ENCODE peak calls at places on chromosomes 2 and 18, in five cellular contexts. Q is GM12878, I is tibial artery, W is cardiac fibroblast, X is foreskin fibroblast. J is an unnamed sample.

GRCh38 chr2:200032895-200033294 is 77.5 kb downstream of the MAIP1 start:
- DNase-seq in W (no peak), I (no peak), Q (no peak), X (no peak), J (no peak)

GRCh38 chr2:199273043-199273647 is 184.6 kb downstream of the SATB2 start:
- DNase-seq in W (peak; percentile 65), X (peak; percentile 88), Q (no peak), I (no peak), J (peak; percentile 49)

GRCh38 chr2:68569604-68570003 is 73.8 kb upstream of the PROKR1 start:
- DNase-seq in X (no peak), W (peak; percentile 61), I (no peak), Q (no peak), J (no peak)

GRCh38 chr18:13680612-13681011 is 45.7 kb downstream of the FAM210A start:
- DNase-seq in X (no peak), W (no peak), I (no peak), Q (no peak), J (no peak)

GRCh38 chr2:235766206-235766794 is 272.5 kb downstream of the AGAP1 start:
- DNase-seq in W (peak; percentile 89), X (peak; percentile 54), I (peak; percentile 67), Q (no peak), J (peak; percentile 79)

GRCh38 chr18:31203086-31203793 is 40.6 kb upstream of the DSC1 start:
- DNase-seq in X (no peak), W (no peak), I (no peak), Q (no peak), J (no peak)

GRCh38 chr2:196514641-196515040 is 124.9 kb upstream of the CCDC150 start:
- DNase-seq in X (no peak), I (no peak), Q (no peak), W (no peak), J (no peak)

GRCh38 chr18:45517181-45517741 is 98.0 kb upstream of the SLC14A2 start:
- DNase-seq in W (no peak), X (no peak), Q (no peak), I (peak; percentile 88), J (peak; percentile 96)

GRCh38 chr2:203583696-203584095 is 48.6 kb upstream of the RAPH1 start:
- DNase-seq in W (peak; percentile 86), I (no peak), Q (peak; percentile 61), X (peak; percentile 79), J (no peak)

GRCh38 chr2:25539141-25539540 is 134.2 kb downstream of the DTNB start:
- DNase-seq in W (no peak), I (no peak), Q (no peak), X (no peak), J (peak; percentile 75)

GRCh38 chr2:43100883-43101662 is 125.3 kb downstream of the ZFP36L2 start:
- DNase-seq in X (no peak), Q (no peak), W (peak; percentile 63), I (peak; percentile 85), J (no peak)

GRCh38 chr2:163600801-163601200 is 135.0 kb downstream of the FIGN start:
- DNase-seq in W (no peak), I (no peak), X (no peak), Q (no peak), J (no peak)

GRCh38 chr2:166365803-166366420 is 9.8 kb downstream of the SCN9A start:
- DNase-seq in Q (no peak), I (no peak), W (no peak), X (no peak), J (peak; percentile 28)
- TF ChIP-seq CTCF in Q (no peak), I (no peak), W (no peak), X (no peak), J (no peak)

GRCh38 chr2:159894145-159894838 is 96.3 kb upstream of the CD302 start:
- DNase-seq in I (no peak), X (no peak), Q (no peak), W (no peak), J (no peak)
- H3K4me3 ChIP-seq in I (no peak overlapping the region), X (no peak overlapping the region), Q (no peak overlapping the region), W (no peak overlapping the region), J (no peak overlapping the region)

GRCh38 chr2:113281920-113282746 is 3.4 kb upstream of the PAX8 start:
- DNase-seq in Q (no peak), X (no peak), I (no peak), W (no peak), J (peak; percentile 92)

GRCh38 chr2:113285816-113286215 is 7.1 kb upstream of the PAX8 start:
- DNase-seq in W (no peak), Q (no peak), X (no peak), I (no peak), J (no peak)

GRCh38 chr2:113283704-113284284 is 5.1 kb upstream of the PAX8 start:
- DNase-seq in I (peak; percentile 90), Q (no peak), W (peak; percentile 91), X (peak; percentile 92), J (peak; percentile 92)

GRCh38 chr2:113284481-113284880 is 5.8 kb upstream of the PAX8 start:
- DNase-seq in W (peak; percentile 45), X (no peak), I (no peak), Q (no peak), J (no peak)

GRCh38 chr2:113282747-113283533 is 4.2 kb upstream of the PAX8 start:
- DNase-seq in I (peak; percentile 86), Q (no peak), X (no peak), W (peak; percentile 17), J (no peak)
- TF ChIP-seq CTCF in I (peak; percentile 37), Q (no peak), X (no peak), W (no peak), J (peak; percentile 32)

GRCh38 chr2:233820766-233821105 is 33.6 kb downstream of the HJURP start:
- DNase-seq in I (peak; percentile 54), W (no peak), Q (no peak), X (no peak), J (no peak)

GRCh38 chr2:233818639-233819621 is 35.4 kb downstream of the HJURP start:
- DNase-seq in Q (no peak), X (no peak), I (peak; percentile 40), W (no peak), J (no peak)

GRCh38 chr2:233821196-233821595 is 33.1 kb downstream of the HJURP start:
- DNase-seq in W (no peak), I (peak; percentile 19), X (no peak), Q (no peak), J (no peak)

GRCh38 chr2:233821709-233822100 is 32.6 kb downstream of the HJURP start:
- DNase-seq in Q (no peak), X (no peak), I (peak; percentile 41), W (no peak), J (no peak)

DNA sequence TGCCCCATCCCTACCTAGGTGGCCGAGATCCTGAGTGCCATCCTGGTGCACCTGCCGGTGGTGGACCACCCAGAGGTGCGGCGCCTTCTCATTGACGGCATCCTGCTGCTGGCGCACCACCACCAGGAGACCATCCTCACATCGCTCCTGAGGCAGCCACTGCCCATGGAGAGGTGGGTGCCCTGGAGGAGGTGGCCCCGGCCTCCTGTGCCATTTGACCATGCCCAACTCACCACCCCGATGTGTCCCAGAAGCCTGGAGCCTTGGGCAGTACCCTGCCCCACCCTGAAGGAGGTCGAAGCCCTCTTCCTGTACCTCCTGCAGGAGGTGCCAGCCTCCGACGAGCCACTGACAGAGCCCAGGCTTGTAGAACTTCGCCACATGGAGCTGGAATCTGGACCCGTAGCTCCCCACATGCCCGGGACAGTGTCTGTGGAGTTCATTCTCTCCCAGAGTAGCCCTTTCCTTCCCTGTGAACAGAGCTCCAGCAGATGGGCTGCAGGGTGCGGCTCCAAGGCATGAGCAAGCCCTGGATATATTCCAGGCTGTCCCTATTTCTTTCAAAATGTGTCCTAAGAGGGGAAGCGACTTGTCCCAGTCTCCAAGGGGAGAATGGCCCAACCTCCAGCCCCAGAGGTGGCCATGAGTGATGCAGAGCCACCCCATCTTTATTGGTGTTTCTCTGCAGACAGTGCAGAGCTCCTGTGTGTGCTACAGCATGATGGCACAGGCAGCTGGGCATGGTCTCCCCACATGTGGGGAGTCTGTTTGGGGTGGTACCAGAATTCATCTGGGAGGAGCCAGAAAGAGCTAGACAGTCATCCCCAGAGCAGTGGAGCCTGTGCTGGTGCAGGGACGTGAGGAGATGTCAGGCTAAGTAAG is 34.2 kb downstream of the HJURP start:
- DNase-seq in X (no peak), W (no peak), I (peak; percentile 39), Q (no peak), J (no peak)
- H3K4me3 ChIP-seq in X (no peak overlapping the region), W (no peak overlapping the region), I (no peak overlapping the region), Q (no peak overlapping the region), J (no peak overlapping the region)

GRCh38 chr18:3690682-3691066 is 240.7 kb downstream of the TGIF1 start:
- DNase-seq in Q (no peak), W (no peak), X (no peak), I (no peak), J (no peak)

GRCh38 chr18:3689091-3689490 is 239.1 kb downstream of the TGIF1 start:
- DNase-seq in X (no peak), I (no peak), W (no peak), Q (no peak), J (no peak)

GRCh38 chr18:3688682-3689081 is 238.7 kb downstream of the TGIF1 start:
- DNase-seq in Q (no peak), I (no peak), W (peak; percentile 87), X (peak; percentile 97), J (peak; percentile 94)

GRCh38 chr18:3692113-3692621 is 242.2 kb downstream of the TGIF1 start:
- DNase-seq in I (no peak), W (no peak), Q (no peak), X (no peak), J (no peak)

DNA sequence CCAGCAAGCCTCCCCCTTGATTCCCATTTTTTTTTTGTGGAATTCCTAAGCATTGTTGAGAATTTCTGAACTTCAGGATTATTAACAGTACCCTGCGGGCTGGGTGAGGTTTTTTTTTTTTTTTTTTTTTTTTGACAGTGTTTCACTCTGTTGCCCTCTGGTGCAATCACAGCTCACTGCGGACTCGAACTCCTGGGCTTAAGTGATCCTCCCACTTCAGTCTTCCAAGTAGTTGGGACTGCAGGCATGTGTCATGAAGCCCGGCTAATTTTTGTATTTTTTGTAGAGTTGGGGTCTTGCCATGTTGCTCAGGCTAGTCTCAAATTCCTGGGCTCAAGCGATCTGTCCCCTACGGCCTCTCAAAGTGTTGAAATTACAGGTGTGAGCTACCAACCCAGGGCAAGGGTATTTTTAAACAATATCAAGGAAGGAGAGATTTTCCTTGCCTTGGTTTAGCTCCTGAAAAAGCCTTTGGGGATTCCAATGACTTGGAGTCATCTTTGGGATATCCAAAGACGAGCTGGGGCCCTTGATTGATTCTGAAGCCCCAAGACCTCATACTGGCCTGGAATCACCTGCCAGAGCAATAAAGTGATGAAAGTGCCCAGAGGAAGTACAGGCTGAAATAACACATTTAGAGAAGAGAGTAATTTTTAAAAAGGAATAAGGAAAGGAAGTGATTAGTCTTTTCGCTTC is 240.2 kb downstream of the TGIF1 start:
- DNase-seq in W (no peak), I (no peak), Q (no peak), X (no peak), J (no peak)
- TF ChIP-seq CTCF in W (no peak), I (no peak), Q (no peak), X (no peak), J (no peak)

DNA sequence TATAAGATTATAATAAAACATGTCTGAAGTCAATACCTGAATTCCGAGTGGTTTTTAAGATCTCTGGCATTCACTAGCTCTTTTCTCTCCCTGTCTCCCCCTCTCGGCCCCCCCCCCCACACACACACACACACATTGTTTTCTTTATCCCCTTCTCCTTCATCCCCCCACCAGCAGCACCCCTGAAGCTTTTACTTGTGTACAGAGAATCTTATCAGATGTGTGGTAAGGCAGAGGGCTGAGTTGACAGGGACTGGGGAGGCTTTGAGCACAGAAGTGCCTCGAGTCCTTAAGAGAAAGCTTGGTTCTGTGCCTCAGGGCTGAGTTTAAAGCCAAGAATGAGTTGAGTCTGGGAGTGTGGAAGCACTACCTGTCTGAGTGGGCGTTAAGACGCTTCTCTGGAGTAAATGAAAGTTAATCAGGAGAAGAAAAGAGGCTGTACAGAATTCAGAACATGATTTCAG is 2.6 kb downstream of the ID2 start:
- DNase-seq in X (no peak), W (peak; percentile 2), Q (peak; percentile 40), I (no peak), J (no peak)
- H3K4me3 ChIP-seq in X (peak overlapping the region; percentile 98), W (peak overlapping the region; percentile 49), Q (peak overlapping the region; percentile 35), I (peak overlapping the region; percentile 72), J (peak overlapping the region; percentile 76)